ENCODE peak calls at places on chromosomes 2 and 18, in seven cellular contexts. H is upper lobe of right lung; V is HTR-8/SVneo; W is naive thymus-derived CD8-positive, alpha-beta T cell; P is A172; L is hippocampal formation; F is A549. G is an unnamed sample.

GRCh38 chr2:179592167-179592936 is 269.1 kb downstream of the ZNF385B start:
- DNase-seq in L (no peak), W (no peak), V (peak; percentile 37), H (no peak), F (no peak), P (peak; percentile 12), G (no peak)

GRCh38 chr2:122804494-122804893 is 1049.0 kb downstream of the TSN start:
- DNase-seq in P (no peak), W (no peak), F (no peak), H (no peak), L (no peak), V (no peak), G (no peak)

GRCh38 chr2:215758691-215759090 is 254.7 kb downstream of the MREG start:
- DNase-seq in L (no peak), H (no peak), V (no peak), P (no peak), F (no peak), W (no peak), G (no peak)

GRCh38 chr2:28643324-28643723 is 108.3 kb upstream of the PPP1CB start:
- DNase-seq in F (no peak), V (no peak), P (peak; percentile 56), L (no peak), H (no peak), W (no peak), G (no peak)

GRCh38 chr2:207767461-207768167 is 2.1 kb downstream of the FZD5 start:
- DNase-seq in W (no peak), L (no peak), P (no peak), F (peak; percentile 53), V (no peak), H (peak; percentile 86), G (no peak)

GRCh38 chr2:74301262-74301661 is 42.0 kb downstream of the SLC4A5 start:
- DNase-seq in F (no peak), H (no peak), L (no peak), P (no peak), V (no peak), W (no peak), G (no peak)

GRCh38 chr18:75072672-75073371 is 136.1 kb downstream of the PTGR3 start:
- DNase-seq in H (no peak), F (no peak), P (no peak), V (no peak), L (no peak), W (no peak), G (no peak)

GRCh38 chr2:141393214-141393545 is 737.6 kb downstream of the LRP1B start:
- DNase-seq in F (no peak), V (no peak), P (peak; percentile 84), W (no peak), H (no peak), L (no peak), G (no peak)

GRCh38 chr18:25310045-25310444 is 41.9 kb downstream of the ZNF521 start:
- DNase-seq in V (no peak), W (no peak), L (no peak), H (no peak), P (no peak), F (no peak), G (no peak)

GRCh38 chr2:47558116-47559078 is 155.4 kb downstream of the MSH2 start:
- DNase-seq in P (peak; percentile 51), W (no peak), H (no peak), F (no peak), L (no peak), V (no peak), G (no peak)

GRCh38 chr2:181370126-181370525 is 87.1 kb upstream of the ITGA4 start:
- DNase-seq in P (no peak), H (no peak), W (no peak), V (no peak), F (no peak), L (no peak), G (no peak)

GRCh38 chr2:144370937-144371584 is 148.9 kb downstream of the ZEB2 start:
- DNase-seq in P (peak; percentile 29), W (no peak), H (no peak), L (no peak), V (no peak), F (no peak), G (no peak)

GRCh38 chr18:41881285-41881684 is 73.7 kb upstream of the PIK3C3 start:
- DNase-seq in V (no peak), W (no peak), L (no peak), H (no peak), F (no peak), P (peak; percentile 86), G (no peak)

G was measured in effector CD4-positive, alpha-beta T cell.